ENCODE peak calls at places on chromosomes 1 and 21, in eight cellular contexts. D is fibroblast of the aortic adventitia, F is GM23338, W is neural progenitor cell, C is IMR-90, N is cardiac fibroblast, L is psoas muscle, Z is endothelial cell. G is an unnamed sample.

GRCh38 chr1:178706467-178706866 is 18.6 kb upstream of the RALGPS2 start:
- DNase-seq in D (peak), F (no peak), W (no peak), C (peak), N (peak), L (peak), Z (no peak), G (no peak)

GRCh38 chr1:153922076-153922837 is 515 bp downstream of the GATAD2B start:
- DNase-seq in D (no peak), F (peak), W (peak), C (no peak), N (no peak), L (peak), Z (peak), G (no peak)

GRCh38 chr1:234154320-234155251 is 218.7 kb upstream of the COA6 start:
- DNase-seq in D (peak), F (peak), W (peak), C (peak), N (peak), L (no peak), Z (peak), G (peak)

GRCh38 chr1:47838562-47839459 is 158.4 kb downstream of the TRABD2B start:
- DNase-seq in D (no peak), F (no peak), W (no peak), C (no peak), N (no peak), L (peak), Z (no peak), G (no peak)

GRCh38 chr1:204293605-204294365 is 65.9 kb downstream of the PLEKHA6 start:
- DNase-seq in D (peak), F (no peak), W (no peak), C (peak), N (peak), L (peak), Z (no peak), G (no peak)

GRCh38 chr1:30312226-30312625 is 411.2 kb downstream of the MATN1 start:
- DNase-seq in D (no peak), F (no peak), W (no peak), C (no peak), N (no peak), L (peak), Z (no peak), G (no peak)

GRCh38 chr1:174433451-174433850 is 14.3 kb upstream of the GPR52 start:
- DNase-seq in D (peak), F (no peak), W (no peak), C (peak), N (peak), L (no peak), Z (no peak), G (peak)

GRCh38 chr1:247110627-247111258 is 6.6 kb upstream of the ZNF669 start:
- DNase-seq in D (no peak), F (peak), W (peak), C (peak), N (no peak), L (no peak), Z (no peak), G (no peak)

GRCh38 chr1:200374569-200375312 is 35.1 kb downstream of the ZNF281 start:
- DNase-seq in D (no peak), F (no peak), W (no peak), C (peak), N (no peak), L (no peak), Z (no peak), G (no peak)

GRCh38 chr21:28794341-28794970 is 198.2 kb downstream of the LTN1 start:
- DNase-seq in D (peak), F (no peak), W (no peak), C (no peak), N (no peak), L (no peak), Z (no peak), G (no peak)

GRCh38 chr1:28449904-28450303 is 55.9 kb upstream of the RCC1 start:
- DNase-seq in D (peak), F (no peak), W (no peak), C (no peak), N (peak), L (no peak), Z (no peak), G (no peak)

GRCh38 chr1:68120136-68120791 is 69.8 kb upstream of the DIRAS3 start:
- DNase-seq in D (peak), F (peak), W (peak), C (peak), N (peak), L (no peak), Z (peak), G (peak)

GRCh38 chr1:40076895-40077312 is 20.1 kb downstream of the PPT1 start:
- DNase-seq in D (peak), F (no peak), W (no peak), C (peak), N (peak), L (no peak), Z (no peak), G (peak)

GRCh38 chr1:13806108-13806507 is 106.1 kb downstream of the PRDM2 start:
- DNase-seq in D (no peak), F (no peak), W (no peak), C (no peak), N (no peak), L (no peak), Z (no peak), G (no peak)

GRCh38 chr1:13805431-13805830 is 105.4 kb downstream of the PRDM2 start:
- DNase-seq in D (no peak), F (no peak), W (no peak), C (no peak), N (no peak), L (no peak), Z (no peak), G (no peak)

GRCh38 chr1:13808729-13809131 is 108.7 kb downstream of the PRDM2 start:
- DNase-seq in D (peak), F (no peak), W (peak), C (peak), N (peak), L (peak), Z (no peak), G (peak)

GRCh38 chr1:13809461-13810159 is 109.6 kb downstream of the PRDM2 start:
- DNase-seq in D (peak), F (no peak), W (no peak), C (peak), N (no peak), L (no peak), Z (no peak), G (no peak)

GRCh38 chr1:13807213-13807612 is 107.2 kb downstream of the PRDM2 start:
- DNase-seq in D (no peak), F (peak), W (peak), C (no peak), N (peak), L (no peak), Z (peak), G (peak)
- TF ChIP-seq CTCF in D (peak), F (peak), W (peak), C (peak), N (peak), L (no peak), Z (peak), G (peak)

GRCh38 chr1:197327776-197328364 is 59.8 kb downstream of the CRB1 start:
- DNase-seq in D (peak), F (peak), W (peak), C (peak), N (peak), L (no peak), Z (no peak), G (no peak)
- TF ChIP-seq CTCF in D (peak), F (peak), W (peak), C (peak), N (peak), L (peak), Z (peak), G (peak)

DNA sequence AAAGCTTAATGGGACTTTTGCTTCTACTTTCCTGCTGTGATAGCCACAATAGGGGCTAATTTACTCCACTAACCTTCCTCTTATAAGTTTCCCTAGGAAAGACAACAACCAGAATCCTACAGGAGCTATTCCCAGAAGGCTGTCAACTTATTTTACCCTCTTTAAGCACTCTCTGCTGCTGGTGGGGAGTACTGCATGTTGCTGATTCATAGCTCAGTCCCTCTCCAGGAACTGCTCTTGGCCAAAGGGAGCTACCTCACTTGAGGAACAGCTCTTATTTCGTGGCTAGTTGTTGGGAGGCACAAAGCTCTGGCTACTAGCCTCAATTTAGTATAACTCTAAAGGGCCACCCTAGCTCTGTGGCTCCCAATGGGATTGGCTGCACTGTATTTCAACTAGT is 37.2 kb downstream of the ADSS2 start:
- DNase-seq in D (peak), F (no peak), W (peak), C (peak), N (peak), L (no peak), Z (no peak), G (peak)
- TF ChIP-seq CTCF in D (peak), F (no peak), W (peak), C (peak), N (peak), L (no peak), Z (no peak), G (peak)

GRCh38 chr21:44872266-44872567 is 1.3 kb downstream of the PTTG1IP start:
- DNase-seq in D (no peak), F (no peak), W (no peak), C (no peak), N (no peak), L (no peak), Z (no peak), G (no peak)
- TF ChIP-seq CTCF in D (no peak), F (no peak), W (no peak), C (no peak), N (no peak), L (peak), Z (no peak), G (no peak)

GRCh38 chr21:45535341-45536081 is 6.7 kb downstream of the SLC19A1 start:
- DNase-seq in D (no peak), F (no peak), W (no peak), C (no peak), N (no peak), L (peak), Z (no peak), G (no peak)
- TF ChIP-seq CTCF in D (no peak), F (no peak), W (no peak), C (no peak), N (no peak), L (no peak), Z (no peak), G (no peak)

GRCh38 chr1:109897244-109897955 is 13.2 kb upstream of the CSF1 start:
- DNase-seq in D (peak), F (no peak), W (no peak), C (no peak), N (no peak), L (no peak), Z (no peak), G (no peak)
- TF ChIP-seq CTCF in D (no peak), F (no peak), W (no peak), C (no peak), N (no peak), L (no peak), Z (no peak), G (no peak)

DNA sequence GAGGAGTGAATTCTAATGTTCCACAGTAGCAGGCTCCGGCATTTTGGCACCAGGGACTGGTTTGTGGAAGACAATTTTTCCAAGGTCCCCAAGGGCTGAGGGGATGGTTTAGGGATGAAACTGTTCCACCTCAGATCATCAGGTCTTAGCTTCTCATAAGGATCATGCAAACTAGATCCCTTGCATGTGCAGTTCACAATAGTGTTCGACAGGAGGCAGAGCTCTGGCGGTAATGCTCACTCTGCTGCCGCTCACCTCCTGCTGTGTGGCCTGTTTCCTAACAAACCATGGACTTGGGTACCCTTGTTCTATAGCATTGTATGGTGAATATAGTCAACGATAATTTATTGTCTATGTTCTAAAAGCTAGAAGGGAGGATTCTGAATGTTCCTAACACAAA is 16.6 kb downstream of the CRNN start:
- DNase-seq in D (no peak), F (peak), W (no peak), C (no peak), N (no peak), L (no peak), Z (no peak), G (no peak)
- TF ChIP-seq CTCF in D (no peak), F (peak), W (no peak), C (no peak), N (no peak), L (no peak), Z (peak), G (peak)

GRCh38 chr1:106957795-106958194 is 98.7 kb upstream of the PRMT6 start:
- DNase-seq in D (no peak), F (peak), W (no peak), C (no peak), N (no peak), L (no peak), Z (no peak), G (no peak)
- TF ChIP-seq CTCF in D (peak), F (peak), W (peak), C (no peak), N (no peak), L (no peak), Z (no peak), G (peak)

GRCh38 chr1:17828991-17829390 is 73.9 kb downstream of the ACTL8 start:
- DNase-seq in D (no peak), F (no peak), W (no peak), C (no peak), N (no peak), L (no peak), Z (no peak), G (no peak)

GRCh38 chr1:17825273-17826164 is 70.4 kb downstream of the ACTL8 start:
- DNase-seq in D (no peak), F (no peak), W (no peak), C (no peak), N (no peak), L (no peak), Z (no peak), G (no peak)

GRCh38 chr1:17822741-17823426 is 67.8 kb downstream of the ACTL8 start:
- DNase-seq in D (no peak), F (no peak), W (no peak), C (no peak), N (no peak), L (no peak), Z (no peak), G (no peak)

GRCh38 chr1:17829579-17829978 is 74.4 kb downstream of the ACTL8 start:
- DNase-seq in D (no peak), F (no peak), W (no peak), C (no peak), N (no peak), L (no peak), Z (no peak), G (no peak)

DNA sequence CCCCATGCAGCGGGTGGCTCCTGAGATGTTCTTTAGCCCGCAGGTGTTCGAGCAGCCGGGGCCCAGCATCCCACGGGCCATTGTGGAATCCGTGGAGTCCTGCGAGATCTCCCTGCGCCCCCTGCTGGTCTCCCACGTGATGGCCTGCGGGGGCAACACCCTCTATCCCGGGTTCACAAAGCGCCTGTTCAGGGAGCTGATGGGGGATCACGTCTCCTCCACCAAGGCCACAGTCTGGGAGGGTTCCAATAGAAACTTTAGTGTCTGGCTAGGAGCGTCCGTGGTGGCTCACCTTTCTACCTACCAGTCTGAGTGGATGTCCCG is 71.0 kb downstream of the ACTL8 start:
- DNase-seq in D (peak), F (peak), W (peak), C (peak), N (peak), L (peak), Z (peak), G (no peak)
- TF ChIP-seq CTCF in D (peak), F (peak), W (peak), C (peak), N (peak), L (peak), Z (peak), G (peak)

GRCh38 chr1:229102741-229103480 is 168.0 kb upstream of the RAB4A start:
- DNase-seq in D (peak), F (peak), W (peak), C (no peak), N (peak), L (no peak), Z (no peak), G (no peak)
- TF ChIP-seq CTCF in D (no peak), F (peak), W (peak), C (no peak), N (no peak), L (no peak), Z (no peak), G (no peak)